ENCODE peak calls at places on chromosome X, in ten cellular contexts. U, K, T, Q, F, S, A, C, E and J are unnamed samples.
A peak's percentile ranks its signal among the peaks of the same experiment; 100 is the strongest.

GRCh38 chrX:43552166-43552565 is 103.9 kb upstream of the MAOA start:
- DNase-seq in U (no peak), K (no peak), T (peak; percentile 13), Q (no peak), F (peak; percentile 74), S (no peak), A (no peak), C (no peak), E (no peak), J (no peak)

GRCh38 chrX:154027003-154027402 is 7.3 kb upstream of the IRAK1 start:
- DNase-seq in U (no peak), K (no peak), T (no peak), Q (no peak), F (no peak), S (no peak), A (no peak), C (no peak), E (no peak), J (no peak)

GRCh38 chrX:38552721-38553120 is 8.6 kb upstream of the TSPAN7 start:
- DNase-seq in U (no peak), K (no peak), T (no peak), Q (no peak), F (no peak), S (no peak), A (no peak), C (peak; percentile 2), E (no peak), J (no peak)

GRCh38 chrX:9356846-9357245 is 108.0 kb upstream of the TBL1X start:
- DNase-seq in U (no peak), K (no peak), T (no peak), Q (no peak), F (no peak), S (no peak), A (no peak), C (no peak), E (no peak), J (no peak)

GRCh38 chrX:110021180-110022022 is 18.5 kb downstream of the TMEM164 start:
- DNase-seq in U (no peak), K (no peak), T (no peak), Q (peak; percentile 53), F (no peak), S (no peak), A (peak; percentile 87), C (peak; percentile 63), E (no peak), J (no peak)

GRCh38 chrX:129836827-129837226 is 6.9 kb downstream of the ZDHHC9 start:
- DNase-seq in U (no peak), K (no peak), T (no peak), Q (no peak), F (no peak), S (no peak), A (no peak), C (no peak), E (no peak), J (no peak)

GRCh38 chrX:19121466-19121865 is 802 bp downstream of the ADGRG2 start:
- DNase-seq in U (no peak), K (no peak), T (no peak), Q (no peak), F (no peak), S (no peak), A (no peak), C (no peak), E (no peak), J (no peak)

GRCh38 chrX:130085551-130085986 is 24.7 kb downstream of the ELF4 start:
- DNase-seq in U (no peak), K (no peak), T (no peak), Q (no peak), F (no peak), S (no peak), A (no peak), C (no peak), E (no peak), J (no peak)